ENCODE peak calls at places on chromosomes 16 and 17, in seven cellular contexts. One of them, this sample, is unnamed.

GRCh38 chr17:1639549-1639948 is 6.0 kb downstream of the SCARF1 start:
- DNase-seq in activated CD4-positive, CD25-positive, alpha-beta regulatory T cell treated with anti-CD3 and anti-CD28 coated beads, Interleukin-2, amount 50 U/mL, for 16 hours: no peak
- DNase-seq in NCI-H1048: no peak
- DNase-seq in cardiac fibroblast: no peak
- DNase-seq in A549: no peak
- DNase-seq in GM12892: no peak
- DNase-seq in NCI-H748 treated with DMSO at 0.1 percent for 48 hours: no peak
- DNase-seq in this sample: no peak

GRCh38 chr17:43226393-43226792 is 2.0 kb downstream of the CCDC200 start:
- DNase-seq in NCI-H1048: no peak
- DNase-seq in cardiac fibroblast: no peak
- DNase-seq in A549: no peak
- DNase-seq in GM12892: no peak
- DNase-seq in NCI-H748 treated with DMSO at 0.1 percent for 48 hours: no peak
- DNase-seq in activated CD4-positive, CD25-positive, alpha-beta regulatory T cell treated with anti-CD3 and anti-CD28 coated beads, Interleukin-2, amount 50 U/mL, for 16 hours: no peak
- DNase-seq in this sample: no peak

GRCh38 chr17:38577244-38577643 is 28.5 kb downstream of the SRCIN1 start:
- DNase-seq in cardiac fibroblast: no peak
- DNase-seq in NCI-H1048: no peak
- DNase-seq in activated CD4-positive, CD25-positive, alpha-beta regulatory T cell treated with anti-CD3 and anti-CD28 coated beads, Interleukin-2, amount 50 U/mL, for 16 hours: no peak
- DNase-seq in A549: no peak
- DNase-seq in GM12892: no peak
- DNase-seq in NCI-H748 treated with DMSO at 0.1 percent for 48 hours: no peak
- DNase-seq in this sample: no peak

GRCh38 chr17:63911657-63912100 is 621 bp upstream of the CSHL1 start:
- DNase-seq in NCI-H748 treated with DMSO at 0.1 percent for 48 hours: peak; percentile 17
- DNase-seq in A549: peak; percentile 63
- DNase-seq in GM12892: peak; percentile 61
- DNase-seq in activated CD4-positive, CD25-positive, alpha-beta regulatory T cell treated with anti-CD3 and anti-CD28 coated beads, Interleukin-2, amount 50 U/mL, for 16 hours: peak; percentile 40
- DNase-seq in cardiac fibroblast: peak; percentile 19
- DNase-seq in NCI-H1048: no peak
- DNase-seq in this sample: peak; percentile 61

GRCh38 chr16:81697321-81697885 is 81.7 kb upstream of the PLCG2 start:
- DNase-seq in GM12892: peak; percentile 66
- DNase-seq in NCI-H748 treated with DMSO at 0.1 percent for 48 hours: no peak
- DNase-seq in cardiac fibroblast: peak; percentile 61
- DNase-seq in activated CD4-positive, CD25-positive, alpha-beta regulatory T cell treated with anti-CD3 and anti-CD28 coated beads, Interleukin-2, amount 50 U/mL, for 16 hours: no peak
- DNase-seq in A549: peak; percentile 59
- DNase-seq in NCI-H1048: no peak
- DNase-seq in this sample: peak; percentile 91

GRCh38 chr16:4942481-4942880 is 5.5 kb upstream of the PPL start:
- DNase-seq in activated CD4-positive, CD25-positive, alpha-beta regulatory T cell treated with anti-CD3 and anti-CD28 coated beads, Interleukin-2, amount 50 U/mL, for 16 hours: no peak
- DNase-seq in NCI-H1048: no peak
- DNase-seq in cardiac fibroblast: no peak
- DNase-seq in NCI-H748 treated with DMSO at 0.1 percent for 48 hours: no peak
- DNase-seq in A549: no peak
- DNase-seq in GM12892: no peak
- DNase-seq in this sample: no peak

GRCh38 chr16:10314811-10315210 is 71.0 kb upstream of the ATF7IP2 start:
- DNase-seq in activated CD4-positive, CD25-positive, alpha-beta regulatory T cell treated with anti-CD3 and anti-CD28 coated beads, Interleukin-2, amount 50 U/mL, for 16 hours: no peak
- DNase-seq in NCI-H748 treated with DMSO at 0.1 percent for 48 hours: no peak
- DNase-seq in A549: no peak
- DNase-seq in GM12892: no peak
- DNase-seq in NCI-H1048: no peak
- DNase-seq in cardiac fibroblast: peak; percentile 38
- DNase-seq in this sample: peak; percentile 7

GRCh38 chr16:49601541-49601940 is 227.9 kb downstream of the C16orf78 start:
- DNase-seq in activated CD4-positive, CD25-positive, alpha-beta regulatory T cell treated with anti-CD3 and anti-CD28 coated beads, Interleukin-2, amount 50 U/mL, for 16 hours: no peak
- DNase-seq in NCI-H1048: no peak
- DNase-seq in GM12892: no peak
- DNase-seq in NCI-H748 treated with DMSO at 0.1 percent for 48 hours: no peak
- DNase-seq in cardiac fibroblast: no peak
- DNase-seq in A549: no peak
- DNase-seq in this sample: no peak

GRCh38 chr16:68599586-68599985 is 45.5 kb upstream of the CDH3 start:
- DNase-seq in NCI-H1048: no peak
- DNase-seq in activated CD4-positive, CD25-positive, alpha-beta regulatory T cell treated with anti-CD3 and anti-CD28 coated beads, Interleukin-2, amount 50 U/mL, for 16 hours: no peak
- DNase-seq in GM12892: no peak
- DNase-seq in NCI-H748 treated with DMSO at 0.1 percent for 48 hours: no peak
- DNase-seq in cardiac fibroblast: no peak
- DNase-seq in A549: no peak
- DNase-seq in this sample: peak; percentile 6

GRCh38 chr17:5500247-5500803 is 14.0 kb downstream of the MIS12 start:
- DNase-seq in NCI-H748 treated with DMSO at 0.1 percent for 48 hours: peak; percentile 74
- DNase-seq in NCI-H1048: no peak
- DNase-seq in GM12892: peak; percentile 26
- DNase-seq in cardiac fibroblast: peak; percentile 4
- DNase-seq in activated CD4-positive, CD25-positive, alpha-beta regulatory T cell treated with anti-CD3 and anti-CD28 coated beads, Interleukin-2, amount 50 U/mL, for 16 hours: no peak
- DNase-seq in A549: no peak
- DNase-seq in this sample: no peak

GRCh38 chr17:76437467-76438402 is 15.2 kb downstream of the UBE2O start:
- DNase-seq in NCI-H748 treated with DMSO at 0.1 percent for 48 hours: no peak
- DNase-seq in NCI-H1048: no peak
- DNase-seq in activated CD4-positive, CD25-positive, alpha-beta regulatory T cell treated with anti-CD3 and anti-CD28 coated beads, Interleukin-2, amount 50 U/mL, for 16 hours: no peak
- DNase-seq in A549: no peak
- DNase-seq in GM12892: no peak
- DNase-seq in cardiac fibroblast: no peak
- DNase-seq in this sample: no peak

GRCh38 chr16:19809693-19810092 is 75.0 kb downstream of the GPRC5B start:
- DNase-seq in A549: no peak
- DNase-seq in NCI-H748 treated with DMSO at 0.1 percent for 48 hours: no peak
- DNase-seq in GM12892: no peak
- DNase-seq in activated CD4-positive, CD25-positive, alpha-beta regulatory T cell treated with anti-CD3 and anti-CD28 coated beads, Interleukin-2, amount 50 U/mL, for 16 hours: no peak
- DNase-seq in NCI-H1048: no peak
- DNase-seq in cardiac fibroblast: no peak
- DNase-seq in this sample: no peak

GRCh38 chr17:29155235-29155965 is 24.8 kb downstream of the MYO18A start:
- DNase-seq in cardiac fibroblast: peak; percentile 66
- DNase-seq in activated CD4-positive, CD25-positive, alpha-beta regulatory T cell treated with anti-CD3 and anti-CD28 coated beads, Interleukin-2, amount 50 U/mL, for 16 hours: no peak
- DNase-seq in GM12892: no peak
- DNase-seq in NCI-H1048: no peak
- DNase-seq in A549: peak; percentile 90
- DNase-seq in NCI-H748 treated with DMSO at 0.1 percent for 48 hours: no peak
- DNase-seq in this sample: peak; percentile 71

GRCh38 chr16:70390774-70391173 is 44.1 kb downstream of the DDX19A start:
- DNase-seq in cardiac fibroblast: no peak
- DNase-seq in A549: no peak
- DNase-seq in NCI-H1048: no peak
- DNase-seq in activated CD4-positive, CD25-positive, alpha-beta regulatory T cell treated with anti-CD3 and anti-CD28 coated beads, Interleukin-2, amount 50 U/mL, for 16 hours: no peak
- DNase-seq in GM12892: no peak
- DNase-seq in NCI-H748 treated with DMSO at 0.1 percent for 48 hours: no peak
- DNase-seq in this sample: no peak

GRCh38 chr17:17865035-17865434 is 28.2 kb upstream of the SREBF1 start:
- DNase-seq in GM12892: no peak
- DNase-seq in activated CD4-positive, CD25-positive, alpha-beta regulatory T cell treated with anti-CD3 and anti-CD28 coated beads, Interleukin-2, amount 50 U/mL, for 16 hours: no peak
- DNase-seq in cardiac fibroblast: no peak
- DNase-seq in NCI-H748 treated with DMSO at 0.1 percent for 48 hours: no peak
- DNase-seq in A549: no peak
- DNase-seq in NCI-H1048: no peak
- DNase-seq in this sample: no peak

GRCh38 chr16:55041540-55042234 is 111.0 kb downstream of the IRX5 start:
- DNase-seq in activated CD4-positive, CD25-positive, alpha-beta regulatory T cell treated with anti-CD3 and anti-CD28 coated beads, Interleukin-2, amount 50 U/mL, for 16 hours: no peak
- DNase-seq in cardiac fibroblast: no peak
- DNase-seq in A549: no peak
- DNase-seq in NCI-H1048: no peak
- DNase-seq in GM12892: no peak
- DNase-seq in NCI-H748 treated with DMSO at 0.1 percent for 48 hours: no peak
- DNase-seq in this sample: no peak

GRCh38 chr16:51657844-51658243 is 506.8 kb upstream of the SALL1 start:
- DNase-seq in NCI-H748 treated with DMSO at 0.1 percent for 48 hours: peak; percentile 16
- DNase-seq in A549: no peak
- DNase-seq in NCI-H1048: no peak
- DNase-seq in cardiac fibroblast: no peak
- DNase-seq in GM12892: no peak
- DNase-seq in activated CD4-positive, CD25-positive, alpha-beta regulatory T cell treated with anti-CD3 and anti-CD28 coated beads, Interleukin-2, amount 50 U/mL, for 16 hours: no peak
- DNase-seq in this sample: no peak

GRCh38 chr17:32567086-32567485 is 80.3 kb downstream of the CDK5R1 start:
- DNase-seq in activated CD4-positive, CD25-positive, alpha-beta regulatory T cell treated with anti-CD3 and anti-CD28 coated beads, Interleukin-2, amount 50 U/mL, for 16 hours: no peak
- DNase-seq in NCI-H1048: no peak
- DNase-seq in A549: no peak
- DNase-seq in NCI-H748 treated with DMSO at 0.1 percent for 48 hours: no peak
- DNase-seq in GM12892: no peak
- DNase-seq in cardiac fibroblast: no peak
- DNase-seq in this sample: no peak

This sample was measured in dermis blood vessel endothelial cell.